ENCODE peak calls at places on chromosomes 2 and 18, in nine cellular contexts. One of them, this sample, is unnamed.

GRCh38 chr2:101806123-101806522 is 108.6 kb downstream of the MAP4K4 start:
- DNase-seq in SK-N-SH: no peak
- DNase-seq in sigmoid colon: no peak
- DNase-seq in upper lobe of left lung: no peak
- DNase-seq in HepG2: peak
- DNase-seq in stomach: no peak
- DNase-seq in transverse colon: no peak
- DNase-seq in K562: peak
- DNase-seq in A549: peak
- DNase-seq in this sample: no peak

GRCh38 chr18:53153281-53153680 is 813.3 kb downstream of the DCC start:
- DNase-seq in sigmoid colon: no peak
- DNase-seq in upper lobe of left lung: no peak
- DNase-seq in K562: peak
- DNase-seq in SK-N-SH: no peak
- DNase-seq in A549: peak
- DNase-seq in HepG2: peak
- DNase-seq in transverse colon: peak
- DNase-seq in stomach: no peak
- DNase-seq in this sample: no peak

GRCh38 chr2:224520064-224520463 is 65.1 kb downstream of the CUL3 start:
- DNase-seq in HepG2: peak
- DNase-seq in transverse colon: no peak
- DNase-seq in upper lobe of left lung: no peak
- DNase-seq in A549: peak
- DNase-seq in stomach: no peak
- DNase-seq in K562: no peak
- DNase-seq in sigmoid colon: no peak
- DNase-seq in SK-N-SH: no peak
- DNase-seq in this sample: no peak

GRCh38 chr2:124524155-124524910 is 499.2 kb downstream of the CNTNAP5 start:
- DNase-seq in sigmoid colon: no peak
- DNase-seq in stomach: no peak
- DNase-seq in A549: no peak
- DNase-seq in transverse colon: no peak
- DNase-seq in upper lobe of left lung: no peak
- DNase-seq in SK-N-SH: no peak
- DNase-seq in K562: no peak
- DNase-seq in HepG2: no peak
- DNase-seq in this sample: no peak

GRCh38 chr2:119228136-119228535 is 4.5 kb downstream of the STEAP3 start:
- DNase-seq in sigmoid colon: no peak
- DNase-seq in HepG2: no peak
- DNase-seq in K562: no peak
- DNase-seq in transverse colon: no peak
- DNase-seq in A549: no peak
- DNase-seq in stomach: no peak
- DNase-seq in SK-N-SH: no peak
- DNase-seq in upper lobe of left lung: no peak
- DNase-seq in this sample: no peak

GRCh38 chr2:3168230-3168891 is 209.3 kb downstream of the EIPR1 start:
- DNase-seq in sigmoid colon: peak
- DNase-seq in transverse colon: peak
- DNase-seq in HepG2: no peak
- DNase-seq in upper lobe of left lung: no peak
- DNase-seq in A549: no peak
- DNase-seq in stomach: no peak
- DNase-seq in K562: no peak
- DNase-seq in SK-N-SH: peak
- DNase-seq in this sample: no peak

GRCh38 chr2:2837768-2838547 is 506.9 kb upstream of the MYT1L start:
- DNase-seq in sigmoid colon: no peak
- DNase-seq in SK-N-SH: peak
- DNase-seq in A549: no peak
- DNase-seq in stomach: peak
- DNase-seq in HepG2: no peak
- DNase-seq in upper lobe of left lung: peak
- DNase-seq in K562: no peak
- DNase-seq in transverse colon: no peak
- DNase-seq in this sample: no peak

GRCh38 chr2:39266139-39266805 is 22.5 kb upstream of the CDKL4 start:
- DNase-seq in K562: no peak
- DNase-seq in sigmoid colon: no peak
- DNase-seq in A549: no peak
- DNase-seq in stomach: no peak
- DNase-seq in SK-N-SH: no peak
- DNase-seq in HepG2: no peak
- DNase-seq in upper lobe of left lung: no peak
- DNase-seq in transverse colon: no peak
- DNase-seq in this sample: no peak

GRCh38 chr2:130336150-130336876 is 6.4 kb upstream of the IMP4 start:
- DNase-seq in K562: no peak
- DNase-seq in HepG2: peak
- DNase-seq in SK-N-SH: peak
- DNase-seq in A549: peak
- DNase-seq in transverse colon: no peak
- DNase-seq in upper lobe of left lung: no peak
- DNase-seq in sigmoid colon: no peak
- DNase-seq in stomach: no peak
- DNase-seq in this sample: no peak
- TF ChIP-seq EP300 in K562: no peak
- TF ChIP-seq EP300 in HepG2: no peak
- TF ChIP-seq EP300 in SK-N-SH: no peak
- TF ChIP-seq EP300 in A549: no peak
- TF ChIP-seq EP300 in transverse colon: no peak
- TF ChIP-seq EP300 in upper lobe of left lung: no peak
- TF ChIP-seq EP300 in sigmoid colon: no peak
- TF ChIP-seq EP300 in stomach: no peak
- TF ChIP-seq EP300 in this sample: no peak

DNA sequence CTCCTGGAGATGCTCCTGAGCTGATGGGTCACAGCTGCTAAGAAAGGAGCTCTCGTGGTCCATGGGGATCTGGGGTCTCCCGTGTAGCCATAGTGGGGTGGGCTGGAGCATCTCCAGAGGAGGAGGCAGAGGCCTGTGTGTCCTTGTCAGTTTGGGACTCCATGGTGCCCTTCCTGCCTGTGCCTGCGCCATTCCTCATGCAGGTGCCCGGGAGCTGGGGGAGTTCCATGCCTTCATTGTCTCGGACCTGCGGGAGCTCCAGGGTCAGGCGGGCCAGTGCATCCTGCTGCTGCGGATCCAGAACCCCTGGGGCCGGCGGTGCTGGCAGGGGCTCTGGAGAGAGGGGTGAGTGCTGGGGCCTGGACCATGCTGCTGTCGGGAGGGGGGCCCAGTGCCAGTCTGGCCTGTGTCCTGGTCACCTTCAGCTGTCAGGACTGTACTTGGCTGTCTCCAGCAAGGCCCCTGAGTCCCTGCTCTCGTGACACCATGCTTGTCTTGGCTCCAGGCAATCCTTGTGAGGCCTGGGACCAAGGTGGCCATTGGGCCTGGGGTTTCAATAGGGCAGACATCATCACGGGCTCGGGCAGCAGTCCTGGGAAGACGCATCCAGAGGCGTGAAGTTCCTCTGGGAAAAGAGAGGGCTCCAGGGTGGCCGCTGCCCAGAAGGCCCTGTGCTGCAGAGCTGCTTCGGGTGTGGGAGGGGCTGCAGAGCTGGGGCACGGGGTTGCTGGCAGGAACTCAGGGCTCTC is 7.3 kb downstream of the CAPN10 start:
- DNase-seq in A549: no peak
- DNase-seq in sigmoid colon: peak
- DNase-seq in transverse colon: peak
- DNase-seq in HepG2: no peak
- DNase-seq in SK-N-SH: no peak
- DNase-seq in K562: no peak
- DNase-seq in upper lobe of left lung: no peak
- DNase-seq in stomach: no peak
- DNase-seq in this sample: peak
- TF ChIP-seq EP300 in A549: no peak
- TF ChIP-seq EP300 in sigmoid colon: no peak
- TF ChIP-seq EP300 in transverse colon: no peak
- TF ChIP-seq EP300 in HepG2: no peak
- TF ChIP-seq EP300 in SK-N-SH: no peak
- TF ChIP-seq EP300 in K562: no peak
- TF ChIP-seq EP300 in upper lobe of left lung: no peak
- TF ChIP-seq EP300 in stomach: no peak
- TF ChIP-seq EP300 in this sample: no peak

DNA sequence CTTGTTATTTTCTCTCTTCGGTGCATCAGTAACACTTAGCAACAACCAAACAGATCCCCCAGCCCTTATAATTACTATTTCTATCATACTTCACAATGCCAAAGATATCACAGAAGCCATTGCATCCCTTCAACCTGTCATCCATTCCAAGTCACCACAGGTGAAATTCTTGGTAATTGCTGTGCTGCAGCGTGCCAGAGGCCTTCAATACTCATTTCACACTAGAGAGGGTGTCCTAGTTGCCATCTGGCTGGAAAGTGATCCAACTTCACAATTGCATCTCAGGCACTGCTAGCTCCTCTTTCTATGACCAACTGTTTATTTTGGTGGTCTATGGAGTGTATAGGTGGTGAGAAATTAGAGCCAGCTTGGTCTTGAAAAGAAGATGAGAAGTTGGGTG is 131.2 kb downstream of the NUP35 start:
- DNase-seq in SK-N-SH: no peak
- DNase-seq in A549: no peak
- DNase-seq in HepG2: no peak
- DNase-seq in transverse colon: no peak
- DNase-seq in upper lobe of left lung: no peak
- DNase-seq in stomach: no peak
- DNase-seq in sigmoid colon: no peak
- DNase-seq in K562: no peak
- DNase-seq in this sample: no peak
- TF ChIP-seq EP300 in SK-N-SH: no peak
- TF ChIP-seq EP300 in A549: no peak
- TF ChIP-seq EP300 in HepG2: no peak
- TF ChIP-seq EP300 in transverse colon: no peak
- TF ChIP-seq EP300 in upper lobe of left lung: no peak
- TF ChIP-seq EP300 in stomach: no peak
- TF ChIP-seq EP300 in sigmoid colon: no peak
- TF ChIP-seq EP300 in K562: no peak
- TF ChIP-seq EP300 in this sample: no peak

GRCh38 chr2:212024040-212024439 is 514.6 kb downstream of the ERBB4 start:
- DNase-seq in HepG2: no peak
- DNase-seq in SK-N-SH: no peak
- DNase-seq in sigmoid colon: no peak
- DNase-seq in stomach: no peak
- DNase-seq in A549: no peak
- DNase-seq in upper lobe of left lung: no peak
- DNase-seq in transverse colon: no peak
- DNase-seq in K562: no peak
- DNase-seq in this sample: no peak
- TF ChIP-seq EP300 in HepG2: no peak
- TF ChIP-seq EP300 in SK-N-SH: no peak
- TF ChIP-seq EP300 in sigmoid colon: no peak
- TF ChIP-seq EP300 in stomach: no peak
- TF ChIP-seq EP300 in A549: no peak
- TF ChIP-seq EP300 in upper lobe of left lung: no peak
- TF ChIP-seq EP300 in transverse colon: no peak
- TF ChIP-seq EP300 in K562: no peak
- TF ChIP-seq EP300 in this sample: no peak

GRCh38 chr2:177759443-177759842 is 313.1 kb downstream of the PDE11A start:
- DNase-seq in sigmoid colon: no peak
- DNase-seq in SK-N-SH: no peak
- DNase-seq in upper lobe of left lung: no peak
- DNase-seq in stomach: no peak
- DNase-seq in A549: no peak
- DNase-seq in K562: no peak
- DNase-seq in transverse colon: no peak
- DNase-seq in HepG2: no peak
- DNase-seq in this sample: no peak

GRCh38 chr2:177754476-177754873 is 318.1 kb downstream of the PDE11A start:
- DNase-seq in sigmoid colon: no peak
- DNase-seq in HepG2: no peak
- DNase-seq in K562: peak
- DNase-seq in upper lobe of left lung: no peak
- DNase-seq in A549: no peak
- DNase-seq in SK-N-SH: peak
- DNase-seq in transverse colon: no peak
- DNase-seq in stomach: no peak
- DNase-seq in this sample: peak

GRCh38 chr2:177753682-177754475 is 318.7 kb downstream of the PDE11A start:
- DNase-seq in HepG2: no peak
- DNase-seq in K562: peak
- DNase-seq in sigmoid colon: peak
- DNase-seq in transverse colon: peak
- DNase-seq in upper lobe of left lung: peak
- DNase-seq in A549: peak
- DNase-seq in SK-N-SH: peak
- DNase-seq in stomach: peak
- DNase-seq in this sample: peak

GRCh38 chr2:177756346-177756745 is 316.2 kb downstream of the PDE11A start:
- DNase-seq in A549: no peak
- DNase-seq in transverse colon: no peak
- DNase-seq in HepG2: no peak
- DNase-seq in SK-N-SH: no peak
- DNase-seq in sigmoid colon: no peak
- DNase-seq in upper lobe of left lung: no peak
- DNase-seq in K562: no peak
- DNase-seq in stomach: no peak
- DNase-seq in this sample: no peak

GRCh38 chr2:177758591-177759371 is 313.8 kb downstream of the PDE11A start:
- DNase-seq in transverse colon: peak
- DNase-seq in SK-N-SH: peak
- DNase-seq in A549: peak
- DNase-seq in stomach: no peak
- DNase-seq in HepG2: peak
- DNase-seq in K562: peak
- DNase-seq in sigmoid colon: no peak
- DNase-seq in upper lobe of left lung: no peak
- DNase-seq in this sample: peak
- TF ChIP-seq EP300 in transverse colon: no peak
- TF ChIP-seq EP300 in SK-N-SH: no peak
- TF ChIP-seq EP300 in A549: no peak
- TF ChIP-seq EP300 in stomach: no peak
- TF ChIP-seq EP300 in HepG2: no peak
- TF ChIP-seq EP300 in K562: no peak
- TF ChIP-seq EP300 in sigmoid colon: no peak
- TF ChIP-seq EP300 in upper lobe of left lung: no peak
- TF ChIP-seq EP300 in this sample: no peak

GRCh38 chr2:150548527-150548926 is 61.1 kb upstream of the RND3 start:
- DNase-seq in stomach: no peak
- DNase-seq in sigmoid colon: no peak
- DNase-seq in transverse colon: no peak
- DNase-seq in upper lobe of left lung: no peak
- DNase-seq in A549: peak
- DNase-seq in HepG2: peak
- DNase-seq in SK-N-SH: peak
- DNase-seq in K562: peak
- DNase-seq in this sample: no peak
- TF ChIP-seq EP300 in stomach: no peak
- TF ChIP-seq EP300 in sigmoid colon: no peak
- TF ChIP-seq EP300 in transverse colon: no peak
- TF ChIP-seq EP300 in upper lobe of left lung: no peak
- TF ChIP-seq EP300 in A549: no peak
- TF ChIP-seq EP300 in HepG2: no peak
- TF ChIP-seq EP300 in SK-N-SH: no peak
- TF ChIP-seq EP300 in K562: no peak
- TF ChIP-seq EP300 in this sample: no peak